ENCODE peak calls at places on chromosomes 5 and 9, in four cellular contexts. One of them, this sample, is unnamed.

GRCh38 chr9:120873512-120873911 is 3.5 kb downstream of the PHF19 start:
- DNase-seq in keratinocyte: peak; percentile 92
- DNase-seq in fibroblast of mammary gland: no peak
- DNase-seq in A549: peak; percentile 62
- DNase-seq in this sample: no peak

GRCh38 chr9:129173296-129174101 is 4.6 kb downstream of the IER5L start:
- DNase-seq in keratinocyte: no peak
- DNase-seq in fibroblast of mammary gland: no peak
- DNase-seq in A549: no peak
- DNase-seq in this sample: no peak

GRCh38 chr5:15020731-15021130 is 149.2 kb upstream of the ANKH start:
- DNase-seq in keratinocyte: no peak
- DNase-seq in fibroblast of mammary gland: no peak
- DNase-seq in A549: no peak
- DNase-seq in this sample: no peak

GRCh38 chr5:91556-92263 is at the start of gene PLEKHG4B:
- DNase-seq in keratinocyte: no peak
- DNase-seq in fibroblast of mammary gland: no peak
- DNase-seq in A549: peak; percentile 35
- DNase-seq in this sample: no peak

GRCh38 chr5:139640432-139641115 is 7.6 kb upstream of the CXXC5 start:
- DNase-seq in keratinocyte: no peak
- DNase-seq in fibroblast of mammary gland: no peak
- DNase-seq in A549: no peak
- DNase-seq in this sample: no peak

GRCh38 chr9:122464633-122465567 is 12.8 kb downstream of the OR1J1 start:
- DNase-seq in keratinocyte: peak; percentile 26
- DNase-seq in fibroblast of mammary gland: peak; percentile 94
- DNase-seq in A549: peak; percentile 68
- DNase-seq in this sample: peak; percentile 79

GRCh38 chr9:16535555-16535954 is 334.9 kb downstream of the BNC2 start:
- DNase-seq in keratinocyte: no peak
- DNase-seq in fibroblast of mammary gland: no peak
- DNase-seq in A549: no peak
- DNase-seq in this sample: no peak

GRCh38 chr9:35691325-35691631 is 1.6 kb upstream of the TPM2 start:
- DNase-seq in keratinocyte: no peak
- DNase-seq in fibroblast of mammary gland: no peak
- DNase-seq in A549: peak; percentile 41
- DNase-seq in this sample: no peak

GRCh38 chr5:103305829-103306228 is 47.3 kb downstream of the MACIR start:
- DNase-seq in keratinocyte: no peak
- DNase-seq in fibroblast of mammary gland: no peak
- DNase-seq in A549: no peak
- DNase-seq in this sample: no peak

GRCh38 chr9:127520941-127521918 is 69.9 kb downstream of the LRSAM1 start:
- DNase-seq in keratinocyte: no peak
- DNase-seq in fibroblast of mammary gland: peak; percentile 87
- DNase-seq in A549: no peak
- DNase-seq in this sample: peak; percentile 46

GRCh38 chr5:66633754-66634153 is 37.6 kb downstream of the MAST4 start:
- DNase-seq in keratinocyte: no peak
- DNase-seq in fibroblast of mammary gland: no peak
- DNase-seq in A549: no peak
- DNase-seq in this sample: no peak

GRCh38 chr5:172417983-172418630 is 36.2 kb downstream of the SH3PXD2B start:
- DNase-seq in keratinocyte: no peak
- DNase-seq in fibroblast of mammary gland: peak; percentile 99
- DNase-seq in A549: no peak
- DNase-seq in this sample: peak; percentile 64

GRCh38 chr5:94674841-94675382 is 56.4 kb downstream of the SLF1 start:
- DNase-seq in keratinocyte: no peak
- DNase-seq in fibroblast of mammary gland: peak; percentile 26
- DNase-seq in A549: no peak
- DNase-seq in this sample: no peak

GRCh38 chr5:172569862-172570558 is 71.1 kb upstream of the NEURL1B start:
- DNase-seq in keratinocyte: no peak
- DNase-seq in fibroblast of mammary gland: no peak
- DNase-seq in A549: no peak
- DNase-seq in this sample: no peak

DNA sequence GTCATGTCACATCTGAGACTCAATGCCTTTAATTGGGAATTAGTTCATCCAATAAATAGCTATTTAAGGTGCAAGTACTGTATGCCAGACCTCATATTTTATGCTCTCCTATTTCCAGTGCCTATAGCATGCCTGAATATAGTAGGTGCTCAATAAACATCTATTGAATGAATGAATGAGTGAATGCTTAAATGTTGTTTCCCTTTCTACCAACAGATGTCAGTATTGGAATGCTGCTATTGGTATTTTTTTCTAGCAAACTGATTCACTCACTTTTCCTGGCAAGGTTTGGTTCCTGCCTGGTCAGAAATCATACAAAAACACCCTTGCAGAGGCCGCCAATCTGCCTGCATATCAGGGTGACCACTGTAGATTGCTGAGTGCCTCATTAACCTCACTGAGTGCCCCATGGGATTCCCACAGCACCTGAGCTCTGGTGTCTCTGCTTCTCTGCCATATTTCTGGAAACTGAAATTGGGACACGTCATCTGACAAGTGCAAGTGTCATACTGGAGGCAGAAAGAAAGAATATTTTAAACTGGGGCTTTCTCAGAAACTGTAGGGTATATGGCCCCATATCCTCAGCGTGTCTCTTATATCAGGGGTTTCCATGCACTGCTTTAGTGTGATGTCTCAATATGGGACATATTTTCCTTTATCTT is 359.7 kb downstream of the TRIM32 start:
- DNase-seq in keratinocyte: no peak
- DNase-seq in fibroblast of mammary gland: no peak
- DNase-seq in A549: no peak
- DNase-seq in this sample: no peak
- TF ChIP-seq CTCF in keratinocyte: peak; percentile 27
- TF ChIP-seq CTCF in fibroblast of mammary gland: no peak
- TF ChIP-seq CTCF in A549: no peak
- TF ChIP-seq CTCF in this sample: no peak

GRCh38 chr5:72325566-72326297 is 5.6 kb downstream of the PTCD2 start:
- DNase-seq in keratinocyte: no peak
- DNase-seq in fibroblast of mammary gland: peak; percentile 85
- DNase-seq in A549: no peak
- DNase-seq in this sample: no peak

GRCh38 chr5:72324186-72324825 is 4.1 kb downstream of the PTCD2 start:
- DNase-seq in keratinocyte: no peak
- DNase-seq in fibroblast of mammary gland: peak; percentile 31
- DNase-seq in A549: peak; percentile 10
- DNase-seq in this sample: no peak

GRCh38 chr5:72314571-72315172 is 5.4 kb downstream of the MRPS27 start:
- DNase-seq in keratinocyte: no peak
- DNase-seq in fibroblast of mammary gland: peak; percentile 73
- DNase-seq in A549: peak; percentile 58
- DNase-seq in this sample: peak; percentile 77

DNA sequence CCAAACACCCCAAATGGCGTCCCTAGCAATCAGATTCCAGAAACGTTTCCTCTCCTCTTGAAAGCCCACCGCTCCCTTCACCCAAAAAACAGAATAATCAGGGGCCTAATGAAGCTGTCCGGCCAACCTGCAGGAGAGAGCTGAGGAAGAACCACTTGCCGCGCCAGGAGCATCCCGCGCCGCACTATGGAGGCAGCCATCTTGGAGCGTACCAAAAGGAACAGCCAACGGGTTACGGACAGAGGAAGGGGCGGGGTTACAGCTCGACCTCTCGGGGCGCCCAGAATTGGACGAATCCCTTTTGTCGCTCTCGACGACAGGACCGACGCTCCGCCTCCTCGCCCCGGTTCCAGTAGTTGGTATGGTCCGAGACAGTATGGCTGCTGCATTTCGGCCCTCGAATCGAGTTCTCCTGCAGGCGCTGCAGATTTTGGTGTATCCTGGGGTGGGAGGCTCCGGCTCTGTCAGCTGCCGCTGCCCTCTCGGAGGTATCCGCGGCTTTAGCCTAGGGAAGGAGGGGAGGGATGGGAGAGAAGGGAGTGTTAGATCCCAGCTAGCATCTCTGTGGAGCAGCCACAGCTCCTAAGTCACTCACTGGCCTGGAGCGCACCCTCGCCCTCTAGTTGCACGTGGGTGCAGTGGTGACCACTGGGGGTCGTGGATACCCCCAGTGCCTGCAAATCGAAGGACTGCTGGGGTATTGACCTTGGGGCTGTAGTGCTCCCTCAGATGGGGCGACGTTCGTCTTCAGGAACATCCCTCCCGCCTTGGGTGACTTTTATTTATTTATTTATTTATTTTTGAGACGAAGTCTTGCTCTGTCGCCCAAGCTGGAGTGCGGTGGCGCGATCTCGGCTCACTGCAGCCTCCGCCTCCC is at the start of the genes MRPS27 and PTCD2:
- DNase-seq in keratinocyte: peak; percentile 70
- DNase-seq in fibroblast of mammary gland: peak; percentile 99
- DNase-seq in A549: peak; percentile 98
- DNase-seq in this sample: peak; percentile 98
- TF ChIP-seq CTCF in keratinocyte: no peak
- TF ChIP-seq CTCF in fibroblast of mammary gland: peak; percentile 11
- TF ChIP-seq CTCF in A549: peak; percentile 36
- TF ChIP-seq CTCF in this sample: peak; percentile 31

GRCh38 chr9:134454386-134454978 is 128.2 kb downstream of the RXRA start:
- DNase-seq in keratinocyte: no peak
- DNase-seq in fibroblast of mammary gland: no peak
- DNase-seq in A549: no peak
- DNase-seq in this sample: no peak

GRCh38 chr9:134456740-134457315 is 130.6 kb downstream of the RXRA start:
- DNase-seq in keratinocyte: no peak
- DNase-seq in fibroblast of mammary gland: no peak
- DNase-seq in A549: no peak
- DNase-seq in this sample: no peak

GRCh38 chr9:134455951-134456739 is 129.9 kb downstream of the RXRA start:
- DNase-seq in keratinocyte: peak; percentile 80
- DNase-seq in fibroblast of mammary gland: peak; percentile 99
- DNase-seq in A549: peak; percentile 59
- DNase-seq in this sample: no peak

GRCh38 chr9:134455010-134455409 is 128.8 kb downstream of the RXRA start:
- DNase-seq in keratinocyte: no peak
- DNase-seq in fibroblast of mammary gland: no peak
- DNase-seq in A549: no peak
- DNase-seq in this sample: no peak

DNA sequence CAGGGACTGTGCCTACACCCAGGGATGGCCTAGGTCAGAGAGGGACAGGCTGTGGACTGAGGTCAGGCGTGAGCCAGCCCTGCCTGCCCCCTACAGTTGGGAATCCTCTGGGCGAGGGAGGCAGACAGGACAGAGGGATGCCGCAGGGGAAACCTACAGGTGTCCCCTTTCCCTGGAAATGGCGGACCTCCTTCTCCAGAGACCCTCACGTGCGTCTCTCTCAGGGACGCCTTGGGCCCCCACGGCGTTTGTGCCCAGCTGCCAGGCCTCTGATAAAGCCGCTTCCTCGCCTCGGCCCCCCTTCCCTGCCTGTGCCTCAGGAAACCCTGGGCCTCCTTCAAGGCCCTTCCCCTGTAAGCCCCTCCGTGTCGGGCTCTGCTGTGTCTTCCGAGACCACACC is 129.3 kb downstream of the RXRA start:
- DNase-seq in keratinocyte: no peak
- DNase-seq in fibroblast of mammary gland: no peak
- DNase-seq in A549: no peak
- DNase-seq in this sample: no peak
- TF ChIP-seq CTCF in keratinocyte: no peak
- TF ChIP-seq CTCF in fibroblast of mammary gland: peak; percentile 2
- TF ChIP-seq CTCF in A549: no peak
- TF ChIP-seq CTCF in this sample: no peak

GRCh38 chr9:34648673-34649072 is 2.2 kb downstream of the GALT start:
- DNase-seq in keratinocyte: no peak
- DNase-seq in fibroblast of mammary gland: no peak
- DNase-seq in A549: no peak
- DNase-seq in this sample: no peak
- TF ChIP-seq CTCF in keratinocyte: no peak
- TF ChIP-seq CTCF in fibroblast of mammary gland: no peak
- TF ChIP-seq CTCF in A549: no peak
- TF ChIP-seq CTCF in this sample: no peak

GRCh38 chr5:35657877-35658276 is 40.2 kb downstream of the SPEF2 start:
- DNase-seq in keratinocyte: no peak
- DNase-seq in fibroblast of mammary gland: no peak
- DNase-seq in A549: no peak
- DNase-seq in this sample: no peak
- TF ChIP-seq CTCF in keratinocyte: no peak
- TF ChIP-seq CTCF in fibroblast of mammary gland: no peak
- TF ChIP-seq CTCF in A549: no peak
- TF ChIP-seq CTCF in this sample: no peak

GRCh38 chr9:105842023-105842644 is 147.8 kb downstream of the TMEM38B start:
- DNase-seq in keratinocyte: no peak
- DNase-seq in fibroblast of mammary gland: peak; percentile 44
- DNase-seq in A549: peak; percentile 34
- DNase-seq in this sample: peak; percentile 2
- TF ChIP-seq CTCF in keratinocyte: peak; percentile 66
- TF ChIP-seq CTCF in fibroblast of mammary gland: peak; percentile 85
- TF ChIP-seq CTCF in A549: peak; percentile 83
- TF ChIP-seq CTCF in this sample: peak; percentile 87

GRCh38 chr9:19408693-19409405 is at the start of gene ACER2:
- DNase-seq in keratinocyte: peak; percentile 33
- DNase-seq in fibroblast of mammary gland: peak; percentile 78
- DNase-seq in A549: peak; percentile 88
- DNase-seq in this sample: peak; percentile 53
- TF ChIP-seq CTCF in keratinocyte: no peak
- TF ChIP-seq CTCF in fibroblast of mammary gland: no peak
- TF ChIP-seq CTCF in A549: no peak
- TF ChIP-seq CTCF in this sample: peak; percentile 9

GRCh38 chr5:45639038-45639437 is 57.1 kb downstream of the HCN1 start:
- DNase-seq in keratinocyte: no peak
- DNase-seq in fibroblast of mammary gland: peak; percentile 0
- DNase-seq in A549: no peak
- DNase-seq in this sample: no peak
- TF ChIP-seq CTCF in keratinocyte: no peak
- TF ChIP-seq CTCF in fibroblast of mammary gland: peak; percentile 15
- TF ChIP-seq CTCF in A549: no peak
- TF ChIP-seq CTCF in this sample: peak; percentile 37

GRCh38 chr9:92507496-92507895 is 25.2 kb upstream of the ASPN start:
- DNase-seq in keratinocyte: no peak
- DNase-seq in fibroblast of mammary gland: no peak
- DNase-seq in A549: no peak
- DNase-seq in this sample: no peak

GRCh38 chr9:92506184-92506857 is 24.0 kb upstream of the ASPN start:
- DNase-seq in keratinocyte: peak; percentile 64
- DNase-seq in fibroblast of mammary gland: peak; percentile 94
- DNase-seq in A549: peak; percentile 43
- DNase-seq in this sample: peak; percentile 61

GRCh38 chr9:92507005-92507404 is 24.7 kb upstream of the ASPN start:
- DNase-seq in keratinocyte: no peak
- DNase-seq in fibroblast of mammary gland: peak; percentile 21
- DNase-seq in A549: no peak
- DNase-seq in this sample: no peak

GRCh38 chr9:92510747-92511146 is 25.0 kb downstream of the ECM2 start:
- DNase-seq in keratinocyte: no peak
- DNase-seq in fibroblast of mammary gland: no peak
- DNase-seq in A549: no peak
- DNase-seq in this sample: no peak

GRCh38 chr9:92508018-92508417 is 25.7 kb upstream of the ASPN start:
- DNase-seq in keratinocyte: no peak
- DNase-seq in fibroblast of mammary gland: no peak
- DNase-seq in A549: no peak
- DNase-seq in this sample: no peak
- TF ChIP-seq CTCF in keratinocyte: no peak
- TF ChIP-seq CTCF in fibroblast of mammary gland: peak; percentile 3
- TF ChIP-seq CTCF in A549: no peak
- TF ChIP-seq CTCF in this sample: no peak

GRCh38 chr5:141343953-141344463 is 379 bp downstream of the PCDHGA3 start:
- DNase-seq in keratinocyte: no peak
- DNase-seq in fibroblast of mammary gland: no peak
- DNase-seq in A549: no peak
- DNase-seq in this sample: no peak
- TF ChIP-seq CTCF in keratinocyte: no peak
- TF ChIP-seq CTCF in fibroblast of mammary gland: no peak
- TF ChIP-seq CTCF in A549: no peak
- TF ChIP-seq CTCF in this sample: no peak

This sample was measured in retinal pigment epithelial cell.